ENCODE peak calls at places on chromosomes 11 and 22, in seven cellular contexts. M is fibroblast of lung, T is BE2C, B is bronchial epithelial cell, R is spleen, L is RWPE2, X is gastrocnemius medialis. P is an unnamed sample.
A peak's percentile ranks its signal among the peaks of the same experiment; 100 is the strongest.

GRCh38 chr11:61429691-61430582 is at the start of the genes CPSF7 and SDHAF2:
- DNase-seq in M (peak; percentile 94), T (peak; percentile 93), B (peak; percentile 84), R (peak; percentile 100), L (peak; percentile 96), X (peak; percentile 95), P (peak; percentile 74)

GRCh38 chr11:61477734-61478148 is 30.8 kb upstream of the LRRC10B start:
- DNase-seq in M (peak; percentile 29), T (peak; percentile 42), B (no peak), R (peak; percentile 88), L (no peak), X (peak; percentile 37), P (no peak)

GRCh38 chr22:49996532-49997220 is 15.9 kb downstream of the IL17REL start:
- DNase-seq in M (no peak), T (peak; percentile 9), B (no peak), R (no peak), L (no peak), X (peak; percentile 5), P (no peak)

GRCh38 chr11:61334434-61335354 is 1.7 kb downstream of the TKFC start:
- DNase-seq in M (peak; percentile 46), T (no peak), B (peak; percentile 65), R (no peak), L (no peak), X (no peak), P (no peak)

GRCh38 chr11:22690245-22690644 is 23.8 kb downstream of the GAS2 start:
- DNase-seq in M (no peak), T (no peak), B (no peak), R (no peak), L (no peak), X (no peak), P (no peak)

GRCh38 chr11:129861702-129862107 is 33.7 kb downstream of the NFRKB start:
- DNase-seq in M (peak; percentile 90), T (no peak), B (peak; percentile 98), R (no peak), L (peak; percentile 92), X (no peak), P (peak; percentile 94)

GRCh38 chr11:17779861-17780594 is 45.4 kb downstream of the KCNC1 start:
- DNase-seq in M (no peak), T (no peak), B (no peak), R (peak; percentile 67), L (no peak), X (no peak), P (no peak)

GRCh38 chr11:117837791-117838190 is 13.2 kb upstream of the FXYD2 start:
- DNase-seq in M (no peak), T (no peak), B (no peak), R (peak; percentile 51), L (no peak), X (no peak), P (no peak)

GRCh38 chr11:13104619-13105236 is 95.6 kb downstream of the RASSF10 start:
- DNase-seq in M (no peak), T (no peak), B (no peak), R (no peak), L (no peak), X (no peak), P (no peak)

GRCh38 chr11:128615612-128616011 is 28.3 kb upstream of the ETS1 start:
- DNase-seq in M (no peak), T (no peak), B (no peak), R (no peak), L (no peak), X (no peak), P (no peak)

GRCh38 chr11:76628408-76628947 is 42.1 kb downstream of the LRRC32 start:
- DNase-seq in M (no peak), T (no peak), B (no peak), R (no peak), L (no peak), X (no peak), P (no peak)

GRCh38 chr22:50529416-50530279 is at the start of gene TYMP:
- DNase-seq in M (no peak), T (no peak), B (peak; percentile 32), R (no peak), L (peak; percentile 72), X (peak; percentile 53), P (no peak)

GRCh38 chr11:61138940-61139339 is 22.3 kb downstream of the VPS37C start:
- DNase-seq in M (peak; percentile 51), T (no peak), B (no peak), R (no peak), L (peak; percentile 14), X (no peak), P (no peak)

GRCh38 chr11:59865031-59865430 is 1.3 kb downstream of the TCN1 start:
- DNase-seq in M (no peak), T (no peak), B (peak; percentile 88), R (no peak), L (no peak), X (no peak), P (peak; percentile 58)

GRCh38 chr11:8684600-8685290 is 2.2 kb downstream of the RPL27A start:
- DNase-seq in M (no peak), T (no peak), B (no peak), R (no peak), L (no peak), X (no peak), P (no peak)

GRCh38 chr11:8685820-8686219 is 3.2 kb downstream of the RPL27A start:
- DNase-seq in M (no peak), T (no peak), B (no peak), R (no peak), L (no peak), X (no peak), P (no peak)

GRCh38 chr11:8683115-8683807 is 669 bp downstream of the RPL27A start:
- DNase-seq in M (no peak), T (no peak), B (no peak), R (no peak), L (peak; percentile 29), X (no peak), P (no peak)

GRCh38 chr11:8686325-8686724 is 3.7 kb downstream of the RPL27A start:
- DNase-seq in M (no peak), T (no peak), B (no peak), R (no peak), L (no peak), X (no peak), P (no peak)

GRCh38 chr11:8685306-8685705 is 2.7 kb downstream of the RPL27A start:
- DNase-seq in M (no peak), T (no peak), B (no peak), R (no peak), L (no peak), X (no peak), P (no peak)
- H3K4me3 ChIP-seq in M (peak overlapping the region; percentile 89), T (peak overlapping the region; percentile 76), B (no peak overlapping the region), R (no peak overlapping the region), L (no peak overlapping the region), X (no peak overlapping the region), P (no peak overlapping the region)

GRCh38 chr11:78138694-78139421 is 568 bp downstream of the ALG8 start:
- DNase-seq in M (no peak), T (peak; percentile 18), B (peak; percentile 63), R (no peak), L (no peak), X (no peak), P (no peak)
- TF ChIP-seq CTCF in M (no peak), T (no peak), B (no peak), R (no peak), L (peak; percentile 7), X (no peak), P (no peak)

GRCh38 chr22:29341056-29341848 is 25.8 kb upstream of the RASL10A start:
- DNase-seq in M (no peak), T (no peak), B (no peak), R (no peak), L (no peak), X (no peak), P (no peak)
- H3K36me3 ChIP-seq in M (peaks cover 35% of the 10 kb centered on the region), T (peaks cover 67% of the 10 kb centered on the region), B (peaks cover 20% of the 10 kb centered on the region), R (peaks cover 100% of the 10 kb centered on the region), L (peaks cover 47% of the 10 kb centered on the region), X (no peaks in the 10 kb centered on the region), P (peaks cover 8% of the 10 kb centered on the region)

GRCh38 chr11:20337526-20338154 is 25.9 kb upstream of the HTATIP2 start:
- DNase-seq in M (peak; percentile 38), T (peak; percentile 39), B (peak; percentile 36), R (no peak), L (no peak), X (no peak), P (no peak)

DNA sequence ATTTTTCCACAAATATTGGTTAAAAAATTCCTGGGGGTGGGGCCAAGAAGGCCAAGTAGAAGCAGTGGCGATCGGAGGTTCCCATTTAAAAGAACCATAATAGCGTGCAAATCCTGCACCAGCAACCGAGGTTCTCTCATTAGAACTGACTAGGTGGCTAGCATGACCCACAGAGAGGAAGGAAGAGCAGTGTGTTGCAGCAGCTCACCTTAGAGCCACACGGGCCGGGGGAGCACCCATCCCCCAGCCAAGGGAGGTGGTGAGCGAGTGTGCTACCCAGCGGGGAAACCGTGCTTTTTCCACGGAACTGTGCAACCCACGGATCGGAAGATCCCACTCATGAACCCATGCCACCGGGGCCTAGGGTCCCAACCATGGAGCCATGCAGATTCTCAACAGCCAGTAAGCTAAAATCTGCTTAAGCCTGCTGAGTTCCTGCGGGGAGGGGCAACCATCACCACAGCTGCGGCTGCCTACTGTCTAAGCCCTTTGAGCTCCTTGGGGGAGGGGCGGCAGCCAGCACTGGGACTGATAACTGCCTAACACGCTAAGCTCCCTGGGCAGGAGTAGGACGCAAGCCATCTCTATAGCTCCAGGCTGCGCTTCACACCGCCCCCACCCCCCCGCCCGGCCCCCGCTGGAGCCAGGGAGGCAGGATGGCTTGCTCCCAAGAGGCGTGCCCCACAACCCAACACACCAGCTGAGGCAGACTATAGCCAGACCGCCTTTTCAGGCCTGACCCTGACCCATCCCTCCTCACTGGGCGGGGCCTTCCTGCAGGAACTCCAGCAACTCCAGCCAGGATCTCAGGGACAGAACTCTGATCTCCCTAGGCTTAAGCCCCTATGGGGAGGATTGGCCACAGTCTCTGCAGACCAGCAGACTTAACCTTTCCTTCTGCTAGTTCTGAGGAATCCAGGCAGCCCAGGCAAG is 20.9 kb upstream of the HTATIP2 start:
- DNase-seq in M (no peak), T (peak; percentile 80), B (no peak), R (no peak), L (no peak), X (no peak), P (no peak)
- H3K4me3 ChIP-seq in M (no peak overlapping the region), T (no peak overlapping the region), B (no peak overlapping the region), R (no peak overlapping the region), L (no peak overlapping the region), X (no peak overlapping the region), P (no peak overlapping the region)

GRCh38 chr22:41951898-41952474 is at the start of gene SMIM45:
- DNase-seq in M (no peak), T (peak; percentile 97), B (no peak), R (peak; percentile 88), L (no peak), X (no peak), P (no peak)
- TF ChIP-seq CTCF in M (no peak), T (peak; percentile 52), B (no peak), R (no peak), L (no peak), X (no peak), P (no peak)

GRCh38 chr11:134178275-134178674 is 45.5 kb downstream of the NCAPD3 start:
- DNase-seq in M (no peak), T (no peak), B (no peak), R (no peak), L (no peak), X (no peak), P (no peak)
- H3K36me3 ChIP-seq in M (peaks cover 6% of the 10 kb centered on the region), T (peaks cover 74% of the 10 kb centered on the region), B (peaks cover 11% of the 10 kb centered on the region), R (peaks cover 100% of the 10 kb centered on the region), L (peaks cover 77% of the 10 kb centered on the region), X (no peaks in the 10 kb centered on the region), P (peaks cover 4% of the 10 kb centered on the region)

P was measured in kidney epithelial cell.